ENCODE peak calls at places on chromosomes 1 and 21, in four cellular contexts. One of them, this sample, is unnamed.

GRCh38 chr1:6711174-6711573 is 9.6 kb upstream of the DNAJC11 start:
- DNase-seq in ovary: no peak
- DNase-seq in breast epithelium: no peak
- DNase-seq in HCT116: no peak
- DNase-seq in this sample: no peak

GRCh38 chr1:10835423-10836421 is 39.3 kb upstream of the CASZ1 start:
- DNase-seq in ovary: no peak
- DNase-seq in breast epithelium: no peak
- DNase-seq in HCT116: peak
- DNase-seq in this sample: no peak

GRCh38 chr1:147723691-147724323 is 36.6 kb downstream of the GJA5 start:
- DNase-seq in ovary: no peak
- DNase-seq in breast epithelium: no peak
- DNase-seq in HCT116: peak
- DNase-seq in this sample: no peak

GRCh38 chr21:20220586-20220985 is 777.6 kb upstream of the NCAM2 start:
- DNase-seq in ovary: no peak
- DNase-seq in breast epithelium: no peak
- DNase-seq in HCT116: no peak
- DNase-seq in this sample: no peak

GRCh38 chr1:115666702-115667101 is 24.9 kb downstream of the VANGL1 start:
- DNase-seq in ovary: no peak
- DNase-seq in breast epithelium: peak
- DNase-seq in HCT116: no peak
- DNase-seq in this sample: no peak

GRCh38 chr1:156320560-156320959 is 17.5 kb downstream of the CCT3 start:
- DNase-seq in ovary: no peak
- DNase-seq in breast epithelium: no peak
- DNase-seq in HCT116: no peak
- DNase-seq in this sample: no peak

GRCh38 chr1:119075614-119076013 is 64.8 kb downstream of the WARS2 start:
- DNase-seq in ovary: no peak
- DNase-seq in breast epithelium: no peak
- DNase-seq in HCT116: no peak
- DNase-seq in this sample: no peak

GRCh38 chr1:107687846-107688753 is 276.9 kb downstream of the VAV3 start:
- DNase-seq in ovary: no peak
- DNase-seq in breast epithelium: no peak
- DNase-seq in HCT116: no peak
- DNase-seq in this sample: no peak

GRCh38 chr1:52423771-52424170 is 19.4 kb downstream of the PRPF38A start:
- DNase-seq in ovary: no peak
- DNase-seq in breast epithelium: no peak
- DNase-seq in HCT116: no peak
- DNase-seq in this sample: no peak

GRCh38 chr1:206581571-206581981 is 30.7 kb downstream of the EIF2D start:
- DNase-seq in ovary: no peak
- DNase-seq in breast epithelium: no peak
- DNase-seq in HCT116: no peak
- DNase-seq in this sample: no peak

GRCh38 chr1:29410476-29410875 is 174.2 kb downstream of the PTPRU start:
- DNase-seq in ovary: no peak
- DNase-seq in breast epithelium: no peak
- DNase-seq in HCT116: no peak
- DNase-seq in this sample: no peak

GRCh38 chr1:219460561-219461511 is 152.1 kb downstream of the ZC3H11B start:
- DNase-seq in ovary: no peak
- DNase-seq in breast epithelium: no peak
- DNase-seq in HCT116: no peak
- DNase-seq in this sample: no peak

GRCh38 chr1:63487336-63488065 is 35.5 kb downstream of the ITGB3BP start:
- DNase-seq in ovary: no peak
- DNase-seq in breast epithelium: no peak
- DNase-seq in HCT116: no peak
- DNase-seq in this sample: no peak

GRCh38 chr1:201365251-201365650 is 12.2 kb downstream of the TNNT2 start:
- DNase-seq in ovary: no peak
- DNase-seq in breast epithelium: no peak
- DNase-seq in HCT116: no peak
- DNase-seq in this sample: no peak

GRCh38 chr1:107820797-107821196 is 144.2 kb downstream of the VAV3 start:
- DNase-seq in ovary: no peak
- DNase-seq in breast epithelium: no peak
- DNase-seq in HCT116: no peak
- DNase-seq in this sample: no peak

GRCh38 chr1:201591981-201592380 is 53.1 kb downstream of the NAV1 start:
- DNase-seq in ovary: no peak
- DNase-seq in breast epithelium: no peak
- DNase-seq in HCT116: no peak
- DNase-seq in this sample: no peak

GRCh38 chr1:202745313-202745888 is 35.1 kb upstream of the SYT2 start:
- DNase-seq in ovary: no peak
- DNase-seq in breast epithelium: no peak
- DNase-seq in HCT116: no peak
- DNase-seq in this sample: no peak

GRCh38 chr1:215584389-215584788 is 17.3 kb downstream of the KCTD3 start:
- DNase-seq in ovary: no peak
- DNase-seq in breast epithelium: no peak
- DNase-seq in HCT116: no peak
- DNase-seq in this sample: no peak

GRCh38 chr1:180123463-180123936 is 31.2 kb upstream of the QSOX1 start:
- DNase-seq in ovary: no peak
- DNase-seq in breast epithelium: no peak
- DNase-seq in HCT116: no peak
- DNase-seq in this sample: no peak

GRCh38 chr1:55626326-55626725 is 411.2 kb upstream of the USP24 start:
- DNase-seq in ovary: no peak
- DNase-seq in breast epithelium: no peak
- DNase-seq in HCT116: no peak
- DNase-seq in this sample: no peak

GRCh38 chr1:119594386-119594785 is 53.7 kb downstream of the ZNF697 start:
- DNase-seq in ovary: no peak
- DNase-seq in breast epithelium: no peak
- DNase-seq in HCT116: no peak
- DNase-seq in this sample: no peak

GRCh38 chr21:34180826-34181359 is 107.5 kb downstream of the MRPS6 start:
- DNase-seq in ovary: no peak
- DNase-seq in breast epithelium: no peak
- DNase-seq in HCT116: no peak
- DNase-seq in this sample: no peak

GRCh38 chr1:64019818-64020217 is 183.6 kb upstream of the UBE2U start:
- DNase-seq in ovary: no peak
- DNase-seq in breast epithelium: peak
- DNase-seq in HCT116: no peak
- DNase-seq in this sample: no peak

GRCh38 chr1:5597171-5597864 is 394.9 kb downstream of the NPHP4 start:
- DNase-seq in ovary: no peak
- DNase-seq in breast epithelium: no peak
- DNase-seq in HCT116: no peak
- DNase-seq in this sample: no peak

GRCh38 chr1:145701306-145701862 is 5.8 kb downstream of the PDZK1 start:
- DNase-seq in ovary: no peak
- DNase-seq in breast epithelium: no peak
- DNase-seq in HCT116: no peak
- DNase-seq in this sample: no peak

GRCh38 chr1:224673161-224673560 is 57.0 kb downstream of the CNIH3 start:
- DNase-seq in ovary: no peak
- DNase-seq in breast epithelium: no peak
- DNase-seq in HCT116: no peak
- DNase-seq in this sample: no peak

GRCh38 chr1:44236873-44237272 is 23.6 kb downstream of the DMAP1 start:
- DNase-seq in ovary: no peak
- DNase-seq in breast epithelium: no peak
- DNase-seq in HCT116: no peak
- DNase-seq in this sample: no peak

GRCh38 chr1:28232558-28233263 is at the start of gene DNAJC8:
- DNase-seq in ovary: peak
- DNase-seq in breast epithelium: peak
- DNase-seq in HCT116: peak
- DNase-seq in this sample: peak
- TF ChIP-seq POLR2A in ovary: peak
- TF ChIP-seq POLR2A in breast epithelium: peak
- TF ChIP-seq POLR2A in HCT116: peak
- TF ChIP-seq POLR2A in this sample: peak

DNA sequence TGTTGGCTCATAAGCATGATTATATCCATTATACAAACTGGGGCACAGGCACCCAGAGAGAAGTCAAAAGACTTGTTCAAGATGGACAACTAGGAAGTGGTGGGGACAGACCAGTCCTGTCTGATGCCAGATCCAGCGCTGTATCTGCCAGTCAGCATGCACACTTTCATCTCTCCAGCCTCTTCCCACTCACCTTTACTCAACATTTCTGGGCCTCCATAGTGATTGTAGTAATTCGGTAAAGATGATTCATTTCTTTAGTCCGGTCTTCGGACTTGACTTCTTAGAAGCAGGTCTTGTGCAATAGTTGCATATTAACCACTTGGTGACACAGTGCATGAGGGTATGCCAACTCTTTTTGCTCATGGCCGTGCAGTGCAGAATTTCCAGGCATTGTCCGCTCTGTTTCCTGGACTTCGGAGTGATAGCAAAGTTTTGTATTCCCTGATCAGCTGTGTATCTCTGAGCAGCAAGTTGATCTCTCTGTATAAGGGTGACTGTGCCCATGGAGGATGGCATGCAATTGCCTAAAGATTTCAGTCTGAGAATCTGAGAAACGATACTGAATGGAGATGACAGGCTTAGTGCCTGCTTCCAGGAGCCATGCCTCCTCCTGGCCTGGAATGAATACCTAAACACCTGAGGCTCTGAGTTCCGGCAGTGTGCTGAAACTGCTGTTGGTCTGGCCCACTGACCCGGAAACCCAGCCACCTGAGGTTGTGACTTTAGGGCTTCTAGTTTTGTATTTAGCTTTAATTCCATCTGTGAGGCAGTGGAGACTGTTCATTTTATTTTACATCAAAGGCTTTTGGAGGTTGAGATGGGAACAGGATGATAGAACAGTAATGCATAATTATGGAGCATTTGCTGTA is 39.0 kb downstream of the GALNT2 start:
- DNase-seq in ovary: no peak
- DNase-seq in breast epithelium: no peak
- DNase-seq in HCT116: peak
- DNase-seq in this sample: no peak
- TF ChIP-seq POLR2A in ovary: no peak
- TF ChIP-seq POLR2A in breast epithelium: no peak
- TF ChIP-seq POLR2A in HCT116: no peak
- TF ChIP-seq POLR2A in this sample: no peak

GRCh38 chr1:35576061-35576765 is 3.1 kb downstream of the TFAP2E start:
- DNase-seq in ovary: no peak
- DNase-seq in breast epithelium: no peak
- DNase-seq in HCT116: no peak
- DNase-seq in this sample: no peak
- TF ChIP-seq POLR2A in ovary: no peak
- TF ChIP-seq POLR2A in breast epithelium: no peak
- TF ChIP-seq POLR2A in HCT116: no peak
- TF ChIP-seq POLR2A in this sample: no peak

GRCh38 chr1:16143566-16144324 is 12.1 kb downstream of the EPHA2 start:
- DNase-seq in ovary: no peak
- DNase-seq in breast epithelium: no peak
- DNase-seq in HCT116: peak
- DNase-seq in this sample: no peak
- TF ChIP-seq POLR2A in ovary: no peak
- TF ChIP-seq POLR2A in breast epithelium: no peak
- TF ChIP-seq POLR2A in HCT116: no peak
- TF ChIP-seq POLR2A in this sample: no peak

GRCh38 chr1:30809514-30810263 is 52.1 kb upstream of the LAPTM5 start:
- DNase-seq in ovary: no peak
- DNase-seq in breast epithelium: no peak
- DNase-seq in HCT116: no peak
- DNase-seq in this sample: no peak
- TF ChIP-seq POLR2A in ovary: no peak
- TF ChIP-seq POLR2A in breast epithelium: no peak
- TF ChIP-seq POLR2A in HCT116: no peak
- TF ChIP-seq POLR2A in this sample: no peak

GRCh38 chr21:15051652-15052554 is 12.9 kb downstream of the NRIP1 start:
- DNase-seq in ovary: no peak
- DNase-seq in breast epithelium: no peak
- DNase-seq in HCT116: no peak
- DNase-seq in this sample: no peak
- TF ChIP-seq POLR2A in ovary: no peak
- TF ChIP-seq POLR2A in breast epithelium: no peak
- TF ChIP-seq POLR2A in HCT116: no peak
- TF ChIP-seq POLR2A in this sample: no peak

This sample was measured in GM12892.